ENCODE peak calls at places on chromosomes 7 and 10, in ten cellular contexts. Z is AG09309, H is GM23338, J is fibroblast of villous mesenchyme, N is GM13977, M is Calu3, W is K562, E is H9, A is fibroblast of lung, Q is tibial nerve. V is an unnamed sample.

GRCh38 chr10:44217274-44217820 is 167.6 kb downstream of the CXCL12 start:
- DNase-seq in A (no peak), Q (no peak), H (no peak), N (no peak), E (no peak), W (no peak), J (no peak), M (no peak), Z (no peak), V (no peak)

GRCh38 chr10:71766717-71767419 is 6.5 kb downstream of the VSIR start:
- DNase-seq in H (no peak), W (peak), A (peak), E (no peak), N (no peak), Q (peak), M (peak), Z (peak), J (peak), V (peak)

GRCh38 chr10:31962826-31963597 is 34.4 kb upstream of the ARHGAP12 start:
- DNase-seq in M (peak), H (no peak), Z (no peak), A (no peak), Q (no peak), E (no peak), W (no peak), J (no peak), N (no peak), V (no peak)

GRCh38 chr7:69365588-69366241 is 232.6 kb upstream of the AUTS2 start:
- DNase-seq in Z (no peak), E (no peak), J (peak), N (no peak), M (no peak), A (peak), H (no peak), Q (no peak), W (no peak), V (no peak)

GRCh38 chr10:132906836-132907235 is 35.5 kb downstream of the CFAP46 start:
- DNase-seq in H (no peak), Q (no peak), J (no peak), N (no peak), W (no peak), E (no peak), A (no peak), Z (no peak), M (no peak), V (no peak)

GRCh38 chr7:130473289-130473688 is 18.6 kb upstream of the MEST start:
- DNase-seq in A (no peak), E (no peak), N (no peak), H (no peak), M (no peak), J (no peak), W (no peak), Q (no peak), Z (no peak), V (no peak)

GRCh38 chr7:131745645-131746248 is 189.3 kb upstream of the PODXL start:
- DNase-seq in N (no peak), A (peak), E (peak), Z (no peak), Q (no peak), J (peak), M (peak), H (peak), W (no peak), V (no peak)

GRCh38 chr10:99926925-99927718 is 82.6 kb downstream of the DNMBP start:
- DNase-seq in W (no peak), J (peak), A (peak), M (peak), E (no peak), N (no peak), Q (peak), H (no peak), Z (no peak), V (no peak)

GRCh38 chr10:12844796-12845524 is 156.6 kb downstream of the CCDC3 start:
- DNase-seq in J (peak), H (no peak), A (peak), M (peak), Z (peak), E (no peak), Q (peak), W (no peak), N (no peak), V (no peak)

GRCh38 chr7:155374276-155375252 is 76.9 kb downstream of the INSIG1 start:
- DNase-seq in E (peak), N (no peak), M (no peak), A (no peak), H (peak), Q (no peak), J (no peak), W (no peak), Z (no peak), V (no peak)
- TF ChIP-seq CTCF in E (no peak), N (no peak), M (no peak), A (no peak), H (no peak), Q (no peak), J (no peak), W (no peak), Z (no peak), V (no peak)

GRCh38 chr10:68408898-68409518 is 1.9 kb upstream of the RUFY2 start:
- DNase-seq in Z (no peak), J (no peak), M (no peak), A (no peak), Q (no peak), W (no peak), H (no peak), N (no peak), E (no peak), V (no peak)

GRCh38 chr10:68406111-68406814 is 814 bp downstream of the RUFY2 start:
- DNase-seq in A (peak), Q (peak), J (peak), Z (peak), E (peak), M (peak), W (no peak), H (peak), N (peak), V (peak)

GRCh38 chr10:68402271-68402670 is 4.8 kb downstream of the RUFY2 start:
- DNase-seq in Z (no peak), N (no peak), W (no peak), Q (no peak), E (no peak), J (no peak), M (no peak), A (peak), H (no peak), V (no peak)

GRCh38 chr10:68403701-68404100 is 3.4 kb downstream of the RUFY2 start:
- DNase-seq in A (no peak), E (no peak), H (no peak), J (no peak), W (no peak), N (no peak), Z (no peak), Q (no peak), M (no peak), V (no peak)

GRCh38 chr10:68406815-68407585 is at the start of gene RUFY2:
- DNase-seq in J (peak), A (peak), E (peak), Z (peak), N (peak), W (peak), H (peak), Q (peak), M (peak), V (peak)
- TF ChIP-seq CTCF in J (peak), A (peak), E (no peak), Z (peak), N (peak), W (peak), H (peak), Q (peak), M (peak), V (peak)

DNA sequence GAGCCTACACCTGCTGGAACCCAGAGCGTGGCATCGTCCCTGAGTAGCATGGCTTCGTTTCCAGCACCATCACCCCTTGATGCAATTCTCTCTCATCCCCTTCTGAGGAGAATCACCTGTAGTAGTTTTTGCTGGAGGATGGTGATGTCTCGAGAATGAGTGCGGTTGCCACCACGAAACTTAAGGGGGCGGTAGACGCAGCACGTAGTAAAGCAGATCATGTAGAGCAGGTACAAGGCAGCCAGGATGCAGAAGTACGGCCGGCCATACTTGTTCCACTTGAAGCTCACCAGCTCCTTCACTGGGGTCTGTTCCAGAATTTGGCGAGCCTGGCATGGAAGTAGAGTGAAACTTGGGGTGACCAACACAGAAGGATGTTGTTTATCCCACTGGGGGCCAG is 8.1 kb downstream of the TRPV5 start:
- DNase-seq in J (no peak), W (peak), E (peak), H (peak), N (no peak), M (no peak), Z (no peak), A (no peak), Q (no peak), V (no peak)
- TF ChIP-seq CTCF in J (no peak), W (peak), E (peak), H (peak), N (no peak), M (no peak), Z (peak), A (no peak), Q (no peak), V (no peak)

DNA sequence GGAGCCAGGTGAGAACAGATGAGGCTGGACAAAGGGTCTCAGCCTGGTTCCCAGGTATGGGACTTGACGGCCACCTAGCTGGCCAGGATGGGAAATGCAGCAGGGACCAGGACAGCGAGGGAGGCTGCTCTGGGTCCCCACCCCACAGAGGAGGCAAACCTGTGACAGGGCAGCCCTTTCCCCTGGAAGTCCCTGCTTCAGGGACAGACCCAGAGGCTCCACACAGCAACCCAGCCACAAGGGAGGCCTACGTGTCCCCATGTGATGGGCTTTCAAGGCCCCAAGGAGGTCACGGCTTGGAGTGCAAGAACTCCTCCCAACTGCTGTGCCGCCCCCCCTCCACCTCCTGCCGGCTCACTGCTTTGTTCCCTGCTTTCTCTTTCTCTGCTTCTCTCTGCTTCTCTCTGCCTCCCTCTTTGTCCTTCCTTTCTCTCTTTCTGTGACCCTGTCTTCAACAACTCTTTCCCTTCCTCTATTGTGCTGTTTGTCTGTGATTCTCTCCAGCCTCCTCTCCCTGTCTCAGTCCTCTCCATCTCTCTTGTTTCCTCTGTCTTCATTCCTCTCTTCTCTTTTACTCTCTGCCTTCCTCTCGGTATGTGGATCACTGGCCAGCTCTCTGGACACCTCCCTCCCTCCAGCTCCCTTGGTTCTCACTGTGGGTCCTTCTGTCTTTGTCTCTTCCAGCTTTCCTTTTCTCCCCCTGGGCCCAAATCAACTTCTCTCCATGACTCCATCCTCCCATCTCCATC is 9.6 kb upstream of the EIF5AL1 start:
- DNase-seq in J (no peak), A (no peak), E (peak), W (no peak), Z (no peak), M (peak), N (no peak), Q (no peak), H (peak), V (no peak)
- TF ChIP-seq CTCF in J (peak), A (peak), E (peak), W (peak), Z (peak), M (peak), N (peak), Q (peak), H (peak), V (no peak)